ENCODE peak calls at places on chromosome 5, in seven cellular contexts. I is caudate nucleus; Y is DMS153; F is HS-27A; N is CD8-positive, alpha-beta T cell; B is retinal pigment epithelial cell; H is Ammon's horn. C is an unnamed sample.

GRCh38 chr5:103139264-103139865 is 19.3 kb downstream of the PPIP5K2 start:
- DNase-seq in H (peak), F (peak), N (peak), B (no peak), I (peak), Y (peak), C (peak)

GRCh38 chr5:16864566-16864965 is 71.5 kb downstream of the MYO10 start:
- DNase-seq in H (no peak), F (no peak), B (no peak), I (no peak), N (no peak), Y (no peak), C (peak)

GRCh38 chr5:107671742-107672211 is 1.0 kb upstream of the EFNA5 start:
- DNase-seq in N (no peak), H (peak), Y (no peak), B (peak), F (no peak), I (no peak), C (peak)

GRCh38 chr5:147481376-147481775 is 28.5 kb downstream of the DPYSL3 start:
- DNase-seq in F (no peak), B (no peak), H (no peak), I (no peak), Y (no peak), N (no peak), C (peak)

GRCh38 chr5:135332519-135333150 is 66.4 kb downstream of the MACROH2A1 start:
- DNase-seq in Y (peak), H (peak), B (peak), I (no peak), F (no peak), N (no peak), C (peak)

GRCh38 chr5:142492781-142493281 is 168.0 kb upstream of the SPRY4 start:
- DNase-seq in F (no peak), Y (no peak), B (no peak), N (no peak), H (no peak), I (no peak), C (peak)

GRCh38 chr5:38743562-38743961 is 102.2 kb upstream of the OSMR start:
- DNase-seq in Y (no peak), H (no peak), B (no peak), N (no peak), F (no peak), I (no peak), C (no peak)

GRCh38 chr5:126027149-126027548 is 396.1 kb upstream of the GRAMD2B start:
- DNase-seq in H (no peak), B (no peak), Y (no peak), F (no peak), I (no peak), N (no peak), C (no peak)

GRCh38 chr5:72920690-72921089 is 35.2 kb upstream of the FCHO2 start:
- DNase-seq in B (peak), N (no peak), Y (no peak), I (no peak), F (no peak), H (no peak), C (peak)

GRCh38 chr5:174428895-174429294 is 295.5 kb upstream of the MSX2 start:
- DNase-seq in Y (no peak), I (no peak), H (no peak), F (no peak), N (no peak), B (no peak), C (no peak)

GRCh38 chr5:82365744-82366228 is 87.6 kb upstream of the RPS23 start:
- DNase-seq in F (no peak), N (no peak), Y (no peak), H (no peak), I (no peak), B (no peak), C (peak)

GRCh38 chr5:170650850-170651249 is 132.7 kb upstream of the GABRP start:
- DNase-seq in I (no peak), H (no peak), N (no peak), F (no peak), B (no peak), Y (no peak), C (no peak)

GRCh38 chr5:27830551-27830950 is 792.2 kb upstream of the CDH9 start:
- DNase-seq in F (peak), H (no peak), I (no peak), N (no peak), Y (no peak), B (no peak), C (peak)

GRCh38 chr5:115377468-115378217 is 81.2 kb upstream of the CCDC112 start:
- DNase-seq in H (peak), N (no peak), Y (no peak), F (no peak), B (no peak), I (no peak), C (peak)

GRCh38 chr5:66171349-66172344 is 27.5 kb downstream of the SREK1 start:
- DNase-seq in B (peak), H (peak), F (peak), I (no peak), N (peak), Y (no peak), C (peak)

GRCh38 chr5:81506900-81507588 is 113.1 kb upstream of the ACOT12 start:
- DNase-seq in F (peak), B (peak), Y (peak), I (no peak), N (peak), H (peak), C (peak)

GRCh38 chr5:135072357-135073247 is 38.6 kb upstream of the PITX1 start:
- DNase-seq in F (no peak), N (no peak), I (no peak), B (no peak), Y (peak), H (no peak), C (no peak)

GRCh38 chr5:83549681-83550080 is 78.1 kb downstream of the VCAN start:
- DNase-seq in B (no peak), Y (no peak), F (no peak), I (no peak), H (no peak), N (no peak), C (no peak)

GRCh38 chr5:83357621-83358231 is 113.8 kb upstream of the VCAN start:
- DNase-seq in N (no peak), B (no peak), F (no peak), I (no peak), Y (no peak), H (no peak), C (no peak)

GRCh38 chr5:176533894-176534611 is 3.1 kb downstream of the RNF44 start:
- DNase-seq in I (no peak), H (no peak), F (no peak), B (no peak), Y (no peak), N (peak), C (no peak)

GRCh38 chr5:180862645-180863044 is 1.6 kb upstream of the ZFP62 start:
- DNase-seq in H (no peak), Y (no peak), B (no peak), N (no peak), F (no peak), I (no peak), C (no peak)

GRCh38 chr5:74541381-74541781 is 99.1 kb downstream of the ENC1 start:
- DNase-seq in B (no peak), F (no peak), H (no peak), I (no peak), N (no peak), Y (no peak), C (peak)

GRCh38 chr5:34484591-34485228 is 171.4 kb upstream of the RAI14 start:
- DNase-seq in H (no peak), B (no peak), N (no peak), I (no peak), F (no peak), Y (peak), C (peak)

GRCh38 chr5:58135571-58136335 is 324.1 kb downstream of the PLK2 start:
- DNase-seq in B (no peak), N (no peak), H (no peak), I (no peak), F (no peak), Y (no peak), C (peak)

GRCh38 chr5:141411575-141411974 is 1.2 kb upstream of the PCDHGA10 start:
- DNase-seq in H (no peak), Y (no peak), B (no peak), F (no peak), N (no peak), I (no peak), C (no peak)

GRCh38 chr5:138464018-138464387 is 1.3 kb upstream of the EGR1 start:
- DNase-seq in Y (peak), F (peak), I (peak), N (peak), H (peak), B (peak), C (peak)

GRCh38 chr5:1737790-1738405 is 61.7 kb downstream of the MRPL36 start:
- DNase-seq in Y (no peak), N (peak), F (no peak), H (no peak), I (no peak), B (no peak), C (no peak)

GRCh38 chr5:158450761-158451160 is 591.8 kb upstream of the CLINT1 start:
- DNase-seq in H (no peak), B (no peak), N (no peak), F (no peak), Y (no peak), I (no peak), C (peak)

GRCh38 chr5:156188026-156188425 is 138.9 kb upstream of the SGCD start:
- DNase-seq in Y (no peak), B (no peak), F (no peak), I (no peak), H (no peak), N (no peak), C (no peak)